ENCODE peak calls at places on chromosome X, in eight cellular contexts. One of them, this sample, is unnamed.

GRCh38 chrX:14673764-14674163 is 144.4 kb downstream of the GLRA2 start:
- DNase-seq in stimulated activated CD4-positive, alpha-beta T cell treated with anti-CD3 and anti-CD28 coated beads, Interleukin-15, amount 100 ng/mL, for 1 hour: no peak
- DNase-seq in glomerular endothelial cell: peak; percentile 16
- DNase-seq in H9: no peak
- DNase-seq in uterus: no peak
- DNase-seq in stimulated activated naive B cell treated with anti-CD40 and anti-IgM and Interleukin-4, amounts not matched to agents 10 μg/mL and 1 μg/mL and 100 μg/mL, for 72 hours: peak; percentile 39
- DNase-seq in Caco-2: no peak
- DNase-seq in myocyte: peak; percentile 31
- DNase-seq in this sample: no peak

GRCh38 chrX:4850312-4850711 is 1136.9 kb upstream of the PRKX start:
- DNase-seq in stimulated activated CD4-positive, alpha-beta T cell treated with anti-CD3 and anti-CD28 coated beads, Interleukin-15, amount 100 ng/mL, for 1 hour: no peak
- DNase-seq in H9: no peak
- DNase-seq in stimulated activated naive B cell treated with anti-CD40 and anti-IgM and Interleukin-4, amounts not matched to agents 10 μg/mL and 1 μg/mL and 100 μg/mL, for 72 hours: no peak
- DNase-seq in uterus: no peak
- DNase-seq in myocyte: no peak
- DNase-seq in glomerular endothelial cell: no peak
- DNase-seq in Caco-2: no peak
- DNase-seq in this sample: no peak

GRCh38 chrX:136582624-136583023 is 50.6 kb downstream of the VGLL1 start:
- DNase-seq in myocyte: no peak
- DNase-seq in stimulated activated naive B cell treated with anti-CD40 and anti-IgM and Interleukin-4, amounts not matched to agents 10 μg/mL and 1 μg/mL and 100 μg/mL, for 72 hours: no peak
- DNase-seq in stimulated activated CD4-positive, alpha-beta T cell treated with anti-CD3 and anti-CD28 coated beads, Interleukin-15, amount 100 ng/mL, for 1 hour: no peak
- DNase-seq in uterus: no peak
- DNase-seq in glomerular endothelial cell: no peak
- DNase-seq in Caco-2: no peak
- DNase-seq in H9: no peak
- DNase-seq in this sample: no peak

GRCh38 chrX:20519077-20519617 is 252.4 kb upstream of the RPS6KA3 start:
- DNase-seq in Caco-2: no peak
- DNase-seq in glomerular endothelial cell: no peak
- DNase-seq in stimulated activated naive B cell treated with anti-CD40 and anti-IgM and Interleukin-4, amounts not matched to agents 10 μg/mL and 1 μg/mL and 100 μg/mL, for 72 hours: no peak
- DNase-seq in uterus: no peak
- DNase-seq in myocyte: no peak
- DNase-seq in H9: no peak
- DNase-seq in stimulated activated CD4-positive, alpha-beta T cell treated with anti-CD3 and anti-CD28 coated beads, Interleukin-15, amount 100 ng/mL, for 1 hour: no peak
- DNase-seq in this sample: no peak

GRCh38 chrX:115592997-115593734 is 32.2 kb downstream of the PLS3 start:
- DNase-seq in stimulated activated CD4-positive, alpha-beta T cell treated with anti-CD3 and anti-CD28 coated beads, Interleukin-15, amount 100 ng/mL, for 1 hour: no peak
- DNase-seq in H9: no peak
- DNase-seq in Caco-2: no peak
- DNase-seq in uterus: no peak
- DNase-seq in myocyte: no peak
- DNase-seq in glomerular endothelial cell: no peak
- DNase-seq in stimulated activated naive B cell treated with anti-CD40 and anti-IgM and Interleukin-4, amounts not matched to agents 10 μg/mL and 1 μg/mL and 100 μg/mL, for 72 hours: no peak
- DNase-seq in this sample: no peak

GRCh38 chrX:114952696-114953095 is 64.7 kb downstream of the IL13RA2 start:
- DNase-seq in Caco-2: no peak
- DNase-seq in glomerular endothelial cell: no peak
- DNase-seq in myocyte: no peak
- DNase-seq in stimulated activated naive B cell treated with anti-CD40 and anti-IgM and Interleukin-4, amounts not matched to agents 10 μg/mL and 1 μg/mL and 100 μg/mL, for 72 hours: no peak
- DNase-seq in H9: peak; percentile 38
- DNase-seq in stimulated activated CD4-positive, alpha-beta T cell treated with anti-CD3 and anti-CD28 coated beads, Interleukin-15, amount 100 ng/mL, for 1 hour: no peak
- DNase-seq in uterus: no peak
- DNase-seq in this sample: no peak

GRCh38 chrX:25012433-25012735 is 3.4 kb downstream of the ARX start:
- DNase-seq in myocyte: no peak
- DNase-seq in uterus: no peak
- DNase-seq in stimulated activated naive B cell treated with anti-CD40 and anti-IgM and Interleukin-4, amounts not matched to agents 10 μg/mL and 1 μg/mL and 100 μg/mL, for 72 hours: no peak
- DNase-seq in stimulated activated CD4-positive, alpha-beta T cell treated with anti-CD3 and anti-CD28 coated beads, Interleukin-15, amount 100 ng/mL, for 1 hour: no peak
- DNase-seq in H9: peak; percentile 75
- DNase-seq in Caco-2: no peak
- DNase-seq in glomerular endothelial cell: no peak
- DNase-seq in this sample: no peak

GRCh38 chrX:124338733-124339514 is 6.5 kb downstream of the TEX13D start:
- DNase-seq in glomerular endothelial cell: no peak
- DNase-seq in uterus: no peak
- DNase-seq in stimulated activated naive B cell treated with anti-CD40 and anti-IgM and Interleukin-4, amounts not matched to agents 10 μg/mL and 1 μg/mL and 100 μg/mL, for 72 hours: no peak
- DNase-seq in H9: no peak
- DNase-seq in Caco-2: no peak
- DNase-seq in myocyte: no peak
- DNase-seq in stimulated activated CD4-positive, alpha-beta T cell treated with anti-CD3 and anti-CD28 coated beads, Interleukin-15, amount 100 ng/mL, for 1 hour: no peak
- DNase-seq in this sample: no peak

GRCh38 chrX:134836497-134836968 is 154.3 kb upstream of the SMIM10 start:
- DNase-seq in glomerular endothelial cell: peak; percentile 14
- DNase-seq in myocyte: peak; percentile 4
- DNase-seq in stimulated activated naive B cell treated with anti-CD40 and anti-IgM and Interleukin-4, amounts not matched to agents 10 μg/mL and 1 μg/mL and 100 μg/mL, for 72 hours: no peak
- DNase-seq in Caco-2: no peak
- DNase-seq in uterus: no peak
- DNase-seq in stimulated activated CD4-positive, alpha-beta T cell treated with anti-CD3 and anti-CD28 coated beads, Interleukin-15, amount 100 ng/mL, for 1 hour: no peak
- DNase-seq in H9: no peak
- DNase-seq in this sample: no peak

GRCh38 chrX:132676561-132677186 is 187.8 kb upstream of the MBNL3 start:
- DNase-seq in stimulated activated CD4-positive, alpha-beta T cell treated with anti-CD3 and anti-CD28 coated beads, Interleukin-15, amount 100 ng/mL, for 1 hour: no peak
- DNase-seq in myocyte: peak; percentile 1
- DNase-seq in stimulated activated naive B cell treated with anti-CD40 and anti-IgM and Interleukin-4, amounts not matched to agents 10 μg/mL and 1 μg/mL and 100 μg/mL, for 72 hours: no peak
- DNase-seq in Caco-2: peak; percentile 0
- DNase-seq in glomerular endothelial cell: no peak
- DNase-seq in uterus: no peak
- DNase-seq in H9: peak; percentile 31
- DNase-seq in this sample: no peak

GRCh38 chrX:119870626-119871131 is 854 bp downstream of the RNF113A start:
- DNase-seq in glomerular endothelial cell: no peak
- DNase-seq in Caco-2: no peak
- DNase-seq in stimulated activated CD4-positive, alpha-beta T cell treated with anti-CD3 and anti-CD28 coated beads, Interleukin-15, amount 100 ng/mL, for 1 hour: no peak
- DNase-seq in myocyte: peak; percentile 59
- DNase-seq in uterus: no peak
- DNase-seq in H9: no peak
- DNase-seq in stimulated activated naive B cell treated with anti-CD40 and anti-IgM and Interleukin-4, amounts not matched to agents 10 μg/mL and 1 μg/mL and 100 μg/mL, for 72 hours: peak; percentile 6
- DNase-seq in this sample: no peak

GRCh38 chrX:11406109-11406755 is 113.0 kb downstream of the AMELX start:
- DNase-seq in H9: no peak
- DNase-seq in myocyte: no peak
- DNase-seq in Caco-2: no peak
- DNase-seq in stimulated activated naive B cell treated with anti-CD40 and anti-IgM and Interleukin-4, amounts not matched to agents 10 μg/mL and 1 μg/mL and 100 μg/mL, for 72 hours: no peak
- DNase-seq in glomerular endothelial cell: no peak
- DNase-seq in stimulated activated CD4-positive, alpha-beta T cell treated with anti-CD3 and anti-CD28 coated beads, Interleukin-15, amount 100 ng/mL, for 1 hour: no peak
- DNase-seq in uterus: no peak
- DNase-seq in this sample: no peak

GRCh38 chrX:52424658-52425057 is 55.8 kb downstream of the XAGE2 start:
- DNase-seq in Caco-2: no peak
- DNase-seq in uterus: no peak
- DNase-seq in myocyte: peak; percentile 64
- DNase-seq in H9: no peak
- DNase-seq in stimulated activated naive B cell treated with anti-CD40 and anti-IgM and Interleukin-4, amounts not matched to agents 10 μg/mL and 1 μg/mL and 100 μg/mL, for 72 hours: no peak
- DNase-seq in stimulated activated CD4-positive, alpha-beta T cell treated with anti-CD3 and anti-CD28 coated beads, Interleukin-15, amount 100 ng/mL, for 1 hour: no peak
- DNase-seq in glomerular endothelial cell: no peak
- DNase-seq in this sample: no peak

GRCh38 chrX:153412746-153413720 is 1.8 kb downstream of the ZFP92 start:
- DNase-seq in Caco-2: no peak
- DNase-seq in stimulated activated CD4-positive, alpha-beta T cell treated with anti-CD3 and anti-CD28 coated beads, Interleukin-15, amount 100 ng/mL, for 1 hour: no peak
- DNase-seq in glomerular endothelial cell: no peak
- DNase-seq in uterus: no peak
- DNase-seq in H9: no peak
- DNase-seq in stimulated activated naive B cell treated with anti-CD40 and anti-IgM and Interleukin-4, amounts not matched to agents 10 μg/mL and 1 μg/mL and 100 μg/mL, for 72 hours: no peak
- DNase-seq in myocyte: no peak
- DNase-seq in this sample: no peak

GRCh38 chrX:26889574-26889973 is 573.6 kb downstream of the PPP4R3C start:
- DNase-seq in stimulated activated CD4-positive, alpha-beta T cell treated with anti-CD3 and anti-CD28 coated beads, Interleukin-15, amount 100 ng/mL, for 1 hour: no peak
- DNase-seq in H9: no peak
- DNase-seq in myocyte: no peak
- DNase-seq in stimulated activated naive B cell treated with anti-CD40 and anti-IgM and Interleukin-4, amounts not matched to agents 10 μg/mL and 1 μg/mL and 100 μg/mL, for 72 hours: no peak
- DNase-seq in uterus: no peak
- DNase-seq in glomerular endothelial cell: no peak
- DNase-seq in Caco-2: no peak
- DNase-seq in this sample: no peak

GRCh38 chrX:6460893-6461490 is 73.9 kb downstream of the VCX3A start:
- DNase-seq in stimulated activated naive B cell treated with anti-CD40 and anti-IgM and Interleukin-4, amounts not matched to agents 10 μg/mL and 1 μg/mL and 100 μg/mL, for 72 hours: no peak
- DNase-seq in stimulated activated CD4-positive, alpha-beta T cell treated with anti-CD3 and anti-CD28 coated beads, Interleukin-15, amount 100 ng/mL, for 1 hour: no peak
- DNase-seq in glomerular endothelial cell: no peak
- DNase-seq in myocyte: no peak
- DNase-seq in Caco-2: no peak
- DNase-seq in uterus: no peak
- DNase-seq in H9: no peak
- DNase-seq in this sample: no peak

GRCh38 chrX:42943051-42943450 is 165.1 kb upstream of the PPP1R2C start:
- DNase-seq in H9: no peak
- DNase-seq in myocyte: no peak
- DNase-seq in stimulated activated CD4-positive, alpha-beta T cell treated with anti-CD3 and anti-CD28 coated beads, Interleukin-15, amount 100 ng/mL, for 1 hour: no peak
- DNase-seq in stimulated activated naive B cell treated with anti-CD40 and anti-IgM and Interleukin-4, amounts not matched to agents 10 μg/mL and 1 μg/mL and 100 μg/mL, for 72 hours: no peak
- DNase-seq in Caco-2: peak; percentile 13
- DNase-seq in glomerular endothelial cell: no peak
- DNase-seq in uterus: no peak
- DNase-seq in this sample: no peak

GRCh38 chrX:153642313-153642654 is 4.7 kb upstream of the DUSP9 start:
- DNase-seq in myocyte: no peak
- DNase-seq in uterus: no peak
- DNase-seq in stimulated activated CD4-positive, alpha-beta T cell treated with anti-CD3 and anti-CD28 coated beads, Interleukin-15, amount 100 ng/mL, for 1 hour: no peak
- DNase-seq in glomerular endothelial cell: no peak
- DNase-seq in stimulated activated naive B cell treated with anti-CD40 and anti-IgM and Interleukin-4, amounts not matched to agents 10 μg/mL and 1 μg/mL and 100 μg/mL, for 72 hours: no peak
- DNase-seq in H9: peak; percentile 39
- DNase-seq in Caco-2: peak; percentile 30
- DNase-seq in this sample: no peak

GRCh38 chrX:143757375-143757774 is 36.8 kb upstream of the SPANXN2 start:
- DNase-seq in stimulated activated naive B cell treated with anti-CD40 and anti-IgM and Interleukin-4, amounts not matched to agents 10 μg/mL and 1 μg/mL and 100 μg/mL, for 72 hours: no peak
- DNase-seq in Caco-2: no peak
- DNase-seq in uterus: no peak
- DNase-seq in H9: peak; percentile 71
- DNase-seq in myocyte: no peak
- DNase-seq in glomerular endothelial cell: no peak
- DNase-seq in stimulated activated CD4-positive, alpha-beta T cell treated with anti-CD3 and anti-CD28 coated beads, Interleukin-15, amount 100 ng/mL, for 1 hour: no peak
- DNase-seq in this sample: no peak

GRCh38 chrX:1860936-1861670 is 246.2 kb downstream of the ASMT start:
- DNase-seq in stimulated activated CD4-positive, alpha-beta T cell treated with anti-CD3 and anti-CD28 coated beads, Interleukin-15, amount 100 ng/mL, for 1 hour: no peak
- DNase-seq in myocyte: no peak
- DNase-seq in uterus: no peak
- DNase-seq in glomerular endothelial cell: no peak
- DNase-seq in stimulated activated naive B cell treated with anti-CD40 and anti-IgM and Interleukin-4, amounts not matched to agents 10 μg/mL and 1 μg/mL and 100 μg/mL, for 72 hours: no peak
- DNase-seq in Caco-2: no peak
- DNase-seq in H9: no peak
- DNase-seq in this sample: no peak

GRCh38 chrX:10893976-10894375 is 217.2 kb upstream of the HCCS start:
- DNase-seq in uterus: no peak
- DNase-seq in Caco-2: no peak
- DNase-seq in stimulated activated naive B cell treated with anti-CD40 and anti-IgM and Interleukin-4, amounts not matched to agents 10 μg/mL and 1 μg/mL and 100 μg/mL, for 72 hours: no peak
- DNase-seq in stimulated activated CD4-positive, alpha-beta T cell treated with anti-CD3 and anti-CD28 coated beads, Interleukin-15, amount 100 ng/mL, for 1 hour: no peak
- DNase-seq in H9: no peak
- DNase-seq in myocyte: no peak
- DNase-seq in glomerular endothelial cell: no peak
- DNase-seq in this sample: no peak

GRCh38 chrX:34655496-34656258 is 1.4 kb downstream of the TMEM47 start:
- DNase-seq in uterus: peak; percentile 15
- DNase-seq in H9: no peak
- DNase-seq in stimulated activated naive B cell treated with anti-CD40 and anti-IgM and Interleukin-4, amounts not matched to agents 10 μg/mL and 1 μg/mL and 100 μg/mL, for 72 hours: no peak
- DNase-seq in Caco-2: no peak
- DNase-seq in myocyte: peak; percentile 19
- DNase-seq in glomerular endothelial cell: no peak
- DNase-seq in stimulated activated CD4-positive, alpha-beta T cell treated with anti-CD3 and anti-CD28 coated beads, Interleukin-15, amount 100 ng/mL, for 1 hour: no peak
- DNase-seq in this sample: no peak

GRCh38 chrX:153387987-153388721 is 13.0 kb downstream of the PNMA6E start:
- DNase-seq in uterus: no peak
- DNase-seq in myocyte: no peak
- DNase-seq in glomerular endothelial cell: no peak
- DNase-seq in H9: peak; percentile 14
- DNase-seq in Caco-2: no peak
- DNase-seq in stimulated activated naive B cell treated with anti-CD40 and anti-IgM and Interleukin-4, amounts not matched to agents 10 μg/mL and 1 μg/mL and 100 μg/mL, for 72 hours: no peak
- DNase-seq in stimulated activated CD4-positive, alpha-beta T cell treated with anti-CD3 and anti-CD28 coated beads, Interleukin-15, amount 100 ng/mL, for 1 hour: no peak
- DNase-seq in this sample: no peak

GRCh38 chrX:57104921-57105398 is 16.4 kb downstream of the SPIN2B start:
- DNase-seq in H9: no peak
- DNase-seq in myocyte: no peak
- DNase-seq in stimulated activated CD4-positive, alpha-beta T cell treated with anti-CD3 and anti-CD28 coated beads, Interleukin-15, amount 100 ng/mL, for 1 hour: no peak
- DNase-seq in uterus: no peak
- DNase-seq in Caco-2: no peak
- DNase-seq in stimulated activated naive B cell treated with anti-CD40 and anti-IgM and Interleukin-4, amounts not matched to agents 10 μg/mL and 1 μg/mL and 100 μg/mL, for 72 hours: no peak
- DNase-seq in glomerular endothelial cell: no peak
- DNase-seq in this sample: no peak

GRCh38 chrX:40055495-40055894 is 42.3 kb downstream of the BCOR start:
- DNase-seq in H9: no peak
- DNase-seq in Caco-2: no peak
- DNase-seq in stimulated activated naive B cell treated with anti-CD40 and anti-IgM and Interleukin-4, amounts not matched to agents 10 μg/mL and 1 μg/mL and 100 μg/mL, for 72 hours: no peak
- DNase-seq in uterus: no peak
- DNase-seq in myocyte: no peak
- DNase-seq in glomerular endothelial cell: no peak
- DNase-seq in stimulated activated CD4-positive, alpha-beta T cell treated with anti-CD3 and anti-CD28 coated beads, Interleukin-15, amount 100 ng/mL, for 1 hour: no peak
- DNase-seq in this sample: no peak

GRCh38 chrX:101550362-101550761 is at the start of gene ARMCX1:
- DNase-seq in stimulated activated CD4-positive, alpha-beta T cell treated with anti-CD3 and anti-CD28 coated beads, Interleukin-15, amount 100 ng/mL, for 1 hour: no peak
- DNase-seq in stimulated activated naive B cell treated with anti-CD40 and anti-IgM and Interleukin-4, amounts not matched to agents 10 μg/mL and 1 μg/mL and 100 μg/mL, for 72 hours: no peak
- DNase-seq in uterus: peak; percentile 71
- DNase-seq in glomerular endothelial cell: peak; percentile 31
- DNase-seq in Caco-2: no peak
- DNase-seq in H9: peak; percentile 75
- DNase-seq in myocyte: peak; percentile 91
- DNase-seq in this sample: peak; percentile 83

GRCh38 chrX:8629871-8630270 is 102.1 kb downstream of the ANOS1 start:
- DNase-seq in stimulated activated naive B cell treated with anti-CD40 and anti-IgM and Interleukin-4, amounts not matched to agents 10 μg/mL and 1 μg/mL and 100 μg/mL, for 72 hours: no peak
- DNase-seq in stimulated activated CD4-positive, alpha-beta T cell treated with anti-CD3 and anti-CD28 coated beads, Interleukin-15, amount 100 ng/mL, for 1 hour: no peak
- DNase-seq in glomerular endothelial cell: no peak
- DNase-seq in Caco-2: no peak
- DNase-seq in myocyte: no peak
- DNase-seq in H9: no peak
- DNase-seq in uterus: no peak
- DNase-seq in this sample: no peak

GRCh38 chrX:154799554-154800348 is 5.5 kb downstream of the MPP1 start:
- DNase-seq in myocyte: peak; percentile 12
- DNase-seq in stimulated activated CD4-positive, alpha-beta T cell treated with anti-CD3 and anti-CD28 coated beads, Interleukin-15, amount 100 ng/mL, for 1 hour: no peak
- DNase-seq in H9: no peak
- DNase-seq in Caco-2: peak; percentile 71
- DNase-seq in uterus: no peak
- DNase-seq in stimulated activated naive B cell treated with anti-CD40 and anti-IgM and Interleukin-4, amounts not matched to agents 10 μg/mL and 1 μg/mL and 100 μg/mL, for 72 hours: no peak
- DNase-seq in glomerular endothelial cell: peak; percentile 61
- DNase-seq in this sample: no peak

GRCh38 chrX:49171752-49172279 is at the start of gene PLP2:
- DNase-seq in Caco-2: peak; percentile 64
- DNase-seq in glomerular endothelial cell: no peak
- DNase-seq in uterus: peak; percentile 65
- DNase-seq in myocyte: peak; percentile 80
- DNase-seq in H9: no peak
- DNase-seq in stimulated activated naive B cell treated with anti-CD40 and anti-IgM and Interleukin-4, amounts not matched to agents 10 μg/mL and 1 μg/mL and 100 μg/mL, for 72 hours: peak; percentile 55
- DNase-seq in stimulated activated CD4-positive, alpha-beta T cell treated with anti-CD3 and anti-CD28 coated beads, Interleukin-15, amount 100 ng/mL, for 1 hour: peak; percentile 60
- DNase-seq in this sample: no peak

GRCh38 chrX:40176256-40176978 is 78.7 kb upstream of the BCOR start:
- DNase-seq in stimulated activated CD4-positive, alpha-beta T cell treated with anti-CD3 and anti-CD28 coated beads, Interleukin-15, amount 100 ng/mL, for 1 hour: peak; percentile 66
- DNase-seq in glomerular endothelial cell: no peak
- DNase-seq in stimulated activated naive B cell treated with anti-CD40 and anti-IgM and Interleukin-4, amounts not matched to agents 10 μg/mL and 1 μg/mL and 100 μg/mL, for 72 hours: peak; percentile 69
- DNase-seq in uterus: peak; percentile 67
- DNase-seq in myocyte: peak; percentile 51
- DNase-seq in Caco-2: peak; percentile 71
- DNase-seq in H9: peak; percentile 56
- DNase-seq in this sample: peak; percentile 37

GRCh38 chrX:46572295-46572936 is 1.1 kb upstream of the CHST7 start:
- DNase-seq in myocyte: no peak
- DNase-seq in Caco-2: no peak
- DNase-seq in H9: no peak
- DNase-seq in glomerular endothelial cell: no peak
- DNase-seq in stimulated activated CD4-positive, alpha-beta T cell treated with anti-CD3 and anti-CD28 coated beads, Interleukin-15, amount 100 ng/mL, for 1 hour: no peak
- DNase-seq in uterus: no peak
- DNase-seq in stimulated activated naive B cell treated with anti-CD40 and anti-IgM and Interleukin-4, amounts not matched to agents 10 μg/mL and 1 μg/mL and 100 μg/mL, for 72 hours: peak; percentile 10
- DNase-seq in this sample: no peak

GRCh38 chrX:41909068-41909467 is 14.3 kb downstream of the CASK start:
- DNase-seq in Caco-2: no peak
- DNase-seq in stimulated activated CD4-positive, alpha-beta T cell treated with anti-CD3 and anti-CD28 coated beads, Interleukin-15, amount 100 ng/mL, for 1 hour: no peak
- DNase-seq in myocyte: peak; percentile 3
- DNase-seq in uterus: no peak
- DNase-seq in glomerular endothelial cell: no peak
- DNase-seq in H9: no peak
- DNase-seq in stimulated activated naive B cell treated with anti-CD40 and anti-IgM and Interleukin-4, amounts not matched to agents 10 μg/mL and 1 μg/mL and 100 μg/mL, for 72 hours: no peak
- DNase-seq in this sample: no peak

GRCh38 chrX:12950851-12951589 is 23.9 kb upstream of the TMSB4X start:
- DNase-seq in Caco-2: peak; percentile 19
- DNase-seq in H9: peak; percentile 83
- DNase-seq in myocyte: no peak
- DNase-seq in glomerular endothelial cell: no peak
- DNase-seq in stimulated activated naive B cell treated with anti-CD40 and anti-IgM and Interleukin-4, amounts not matched to agents 10 μg/mL and 1 μg/mL and 100 μg/mL, for 72 hours: peak; percentile 53
- DNase-seq in uterus: no peak
- DNase-seq in stimulated activated CD4-positive, alpha-beta T cell treated with anti-CD3 and anti-CD28 coated beads, Interleukin-15, amount 100 ng/mL, for 1 hour: peak; percentile 39
- DNase-seq in this sample: no peak

GRCh38 chrX:15744181-15744867 is 6.3 kb downstream of the CA5B start:
- DNase-seq in stimulated activated naive B cell treated with anti-CD40 and anti-IgM and Interleukin-4, amounts not matched to agents 10 μg/mL and 1 μg/mL and 100 μg/mL, for 72 hours: no peak
- DNase-seq in stimulated activated CD4-positive, alpha-beta T cell treated with anti-CD3 and anti-CD28 coated beads, Interleukin-15, amount 100 ng/mL, for 1 hour: no peak
- DNase-seq in myocyte: no peak
- DNase-seq in Caco-2: no peak
- DNase-seq in H9: no peak
- DNase-seq in glomerular endothelial cell: no peak
- DNase-seq in uterus: no peak
- DNase-seq in this sample: no peak